ENCODE peak calls at places on chromosomes 4 and X, in five cellular contexts. I, V, W, K and A are unnamed samples. For H3K4me1, the result is how much of the 10 kb centered on the place peaks cover.

GRCh38 chrX:151680805-151681204 is 14.5 kb upstream of the PRRG3 start:
- DNase-seq in I (no peak), V (peak), W (peak), K (no peak), A (peak)

GRCh38 chrX:39957816-39958561 is 139.8 kb downstream of the BCOR start:
- DNase-seq in I (peak), V (no peak), W (no peak), K (no peak), A (no peak)

GRCh38 chr4:27318740-27319139 is 458.1 kb downstream of the STIM2 start:
- DNase-seq in I (peak), V (peak), W (peak), K (no peak), A (peak)

GRCh38 chrX:82335772-82336171 is 1133.9 kb downstream of the SH3BGRL start:
- DNase-seq in I (no peak), V (no peak), W (no peak), K (no peak), A (no peak)

GRCh38 chr4:88230399-88230798 is 54.0 kb downstream of the PPM1K start:
- DNase-seq in I (no peak), V (no peak), W (no peak), K (no peak), A (no peak)

GRCh38 chr4:140330311-140330900 is 43.0 kb upstream of the SCOC start:
- DNase-seq in I (no peak), V (no peak), W (peak), K (no peak), A (no peak)

GRCh38 chrX:103828529-103828928 is 3.5 kb downstream of the RAB9B start:
- DNase-seq in I (no peak), V (no peak), W (no peak), K (no peak), A (no peak)

GRCh38 chr4:149831656-149832208 is 16.1 kb upstream of the IQCM start:
- DNase-seq in I (no peak), V (no peak), W (no peak), K (no peak), A (no peak)

GRCh38 chrX:107654778-107655761 is 26.8 kb downstream of the PRPS1 start:
- DNase-seq in I (peak), V (peak), W (peak), K (peak), A (peak)

GRCh38 chr4:60822986-60823385 is 377.1 kb upstream of the ADGRL3 start:
- DNase-seq in I (no peak), V (no peak), W (no peak), K (no peak), A (no peak)

GRCh38 chr4:54101190-54102041 is 1.5 kb downstream of the GSX2 start:
- DNase-seq in I (no peak), V (no peak), W (peak), K (no peak), A (no peak)

GRCh38 chrX:107541244-107541643 is 87.1 kb upstream of the PRPS1 start:
- DNase-seq in I (no peak), V (no peak), W (no peak), K (no peak), A (no peak)

GRCh38 chr4:104596189-104596588 is 101.5 kb upstream of the CXXC4 start:
- DNase-seq in I (no peak), V (no peak), W (no peak), K (no peak), A (no peak)

GRCh38 chrX:133254666-133255065 is 36.5 kb upstream of the TFDP3 start:
- DNase-seq in I (no peak), V (no peak), W (no peak), K (no peak), A (no peak)

GRCh38 chr4:2286904-2287593 is 25.1 kb upstream of the MXD4 start:
- DNase-seq in I (no peak), V (no peak), W (peak), K (peak), A (no peak)

GRCh38 chr4:69546121-69546520 is 50.4 kb upstream of the UGT2B4 start:
- DNase-seq in I (no peak), V (no peak), W (no peak), K (no peak), A (no peak)

GRCh38 chr4:24781999-24782745 is 13.2 kb upstream of the SOD3 start:
- DNase-seq in I (no peak), V (peak), W (no peak), K (no peak), A (no peak)

GRCh38 chr4:15682340-15682725 is 706 bp downstream of the FAM200B start:
- DNase-seq in I (no peak), V (no peak), W (no peak), K (no peak), A (no peak)

GRCh38 chr4:123661080-123661737 is 264.6 kb downstream of the SPRY1 start:
- DNase-seq in I (no peak), V (no peak), W (no peak), K (no peak), A (no peak)

GRCh38 chrX:135484636-135485289 is 35.7 kb upstream of the INTS6L start:
- DNase-seq in I (peak), V (no peak), W (peak), K (no peak), A (peak)

GRCh38 chr4:73922766-73923630 is 53.8 kb downstream of the CXCL1 start:
- DNase-seq in I (no peak), V (no peak), W (no peak), K (no peak), A (no peak)

GRCh38 chr4:57424231-57424897 is 314.2 kb upstream of the IGFBP7 start:
- DNase-seq in I (no peak), V (no peak), W (no peak), K (no peak), A (peak)

GRCh38 chrX:66902081-66902480 is 263.2 kb upstream of the EDA2R start:
- DNase-seq in I (no peak), V (no peak), W (no peak), K (no peak), A (no peak)

GRCh38 chr4:153780221-153780620 is 8.7 kb downstream of the SFRP2 start:
- DNase-seq in I (no peak), V (no peak), W (no peak), K (no peak), A (no peak)

GRCh38 chr4:183190900-183191527 is 92.0 kb downstream of the WWC2 start:
- DNase-seq in I (no peak), V (no peak), W (no peak), K (no peak), A (no peak)

GRCh38 chr4:1406416-1406945 is at the start of gene NKX1-1:
- DNase-seq in I (no peak), V (no peak), W (peak), K (peak), A (no peak)

GRCh38 chr4:6134612-6135220 is 65.6 kb downstream of the JAKMIP1 start:
- DNase-seq in I (no peak), V (no peak), W (no peak), K (no peak), A (no peak)

GRCh38 chr4:121156822-121157769 is 7.0 kb downstream of the TNIP3 start:
- DNase-seq in I (peak), V (peak), W (peak), K (peak), A (peak)

GRCh38 chrX:22121161-22121560 is 89.0 kb downstream of the PHEX start:
- DNase-seq in I (no peak), V (no peak), W (no peak), K (no peak), A (no peak)

GRCh38 chr4:124318292-124318691 is 394.2 kb downstream of the ANKRD50 start:
- DNase-seq in I (no peak), V (no peak), W (no peak), K (no peak), A (no peak)

GRCh38 chr4:84277923-84278322 is 221.2 kb downstream of the NKX6-1 start:
- DNase-seq in I (no peak), V (no peak), W (no peak), K (no peak), A (no peak)

GRCh38 chr4:7313361-7313811 is 121.0 kb downstream of the SORCS2 start:
- DNase-seq in I (no peak), V (no peak), W (no peak), K (peak), A (no peak)

GRCh38 chr4:11072426-11072825 is 356.3 kb downstream of the HS3ST1 start:
- DNase-seq in I (no peak), V (no peak), W (no peak), K (no peak), A (no peak)

GRCh38 chr4:77220841-77221613 is 64.0 kb downstream of the CCNG2 start:
- DNase-seq in I (peak), V (no peak), W (no peak), K (no peak), A (no peak)

GRCh38 chrX:12894074-12894691 is 12.2 kb upstream of the TLR8 start:
- DNase-seq in I (no peak), V (peak), W (peak), K (no peak), A (peak)

GRCh38 chr4:182738283-182739047 is 178.7 kb downstream of the DCTD start:
- DNase-seq in I (no peak), V (no peak), W (no peak), K (no peak), A (no peak)

GRCh38 chr4:112648263-112649054 is 11.5 kb downstream of the LARP7 start:
- DNase-seq in I (no peak), V (no peak), W (peak), K (no peak), A (peak)

GRCh38 chr4:112646632-112647537 is 9.9 kb downstream of the LARP7 start:
- DNase-seq in I (no peak), V (no peak), W (no peak), K (no peak), A (no peak)

GRCh38 chr4:112649055-112649408 is 12.1 kb downstream of the LARP7 start:
- DNase-seq in I (no peak), V (no peak), W (no peak), K (no peak), A (no peak)

GRCh38 chr4:112647785-112648184 is 10.8 kb downstream of the LARP7 start:
- DNase-seq in I (no peak), V (no peak), W (peak), K (no peak), A (peak)

DNA sequence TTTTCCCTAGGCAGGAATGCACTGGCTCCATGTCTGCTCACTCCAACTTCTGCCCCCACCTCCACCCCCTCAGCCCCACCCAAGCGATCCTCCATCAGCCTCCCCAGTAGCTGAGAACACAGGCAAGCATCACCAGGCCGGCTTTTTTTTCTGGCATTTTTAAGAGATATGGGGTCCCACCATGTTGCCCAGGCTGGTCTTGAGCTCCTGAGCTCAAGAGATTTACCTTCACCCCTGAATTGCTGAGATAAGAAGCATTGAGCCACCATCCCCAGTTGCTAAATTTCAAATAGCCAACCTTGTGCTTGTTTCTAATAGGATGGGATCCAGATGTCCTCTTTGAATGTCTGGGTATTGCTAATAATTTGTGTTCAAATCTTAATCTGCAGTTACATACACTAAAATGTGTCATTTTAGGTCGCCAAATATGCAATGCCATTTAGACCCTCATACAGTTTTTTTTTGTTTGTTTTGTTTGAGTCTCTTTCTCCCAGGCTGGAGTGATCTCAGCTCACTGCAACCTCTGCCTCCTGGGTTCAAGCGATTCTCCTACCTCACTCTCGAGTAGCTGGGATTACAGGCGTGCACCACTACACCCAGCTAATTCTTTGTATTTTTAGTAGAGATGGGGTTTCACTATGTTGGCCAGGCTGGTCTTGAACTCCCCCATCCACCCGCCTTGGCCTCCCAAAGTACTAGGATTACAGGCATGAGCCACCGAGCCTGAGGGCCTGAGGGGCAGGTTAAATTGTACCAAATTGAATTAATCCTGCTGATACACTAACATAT is 8.8 kb downstream of the LARP7 start:
- DNase-seq in I (no peak), V (no peak), W (no peak), K (no peak), A (no peak)
- H3K4me3 ChIP-seq in I (no peak), V (no peak), W (peak), K (no peak), A (no peak)

DNA sequence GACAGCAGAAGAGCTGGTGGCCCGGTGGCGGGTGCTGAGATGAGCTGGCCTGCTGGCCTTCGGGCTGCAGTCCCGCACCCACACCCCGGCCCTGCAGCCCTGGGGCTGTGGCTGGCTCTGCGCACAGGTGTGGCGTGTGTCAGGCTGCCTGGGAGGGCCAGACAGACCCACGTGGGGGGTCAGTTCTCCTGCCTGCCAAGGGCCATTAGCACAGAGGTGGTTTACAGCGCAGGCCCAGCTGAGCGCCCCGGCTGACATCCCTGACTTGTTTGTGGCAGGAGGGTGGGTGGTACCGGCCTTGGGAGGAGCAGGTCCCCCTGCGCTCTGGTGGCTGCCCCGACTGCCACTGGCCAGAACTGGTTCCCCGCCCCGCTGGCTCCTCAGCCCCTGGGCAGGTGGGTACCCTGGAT is 9.4 kb upstream of the HGFAC start:
- DNase-seq in I (no peak), V (no peak), W (no peak), K (peak), A (no peak)
- H3K4me1 ChIP-seq in I (under half), V (under half), W (under half), K (under half), A (under half)

GRCh38 chr4:144644368-144645101 is 1.4 kb upstream of the HHIP start:
- DNase-seq in I (no peak), V (no peak), W (no peak), K (no peak), A (no peak)
- H3K4me3 ChIP-seq in I (no peak), V (no peak), W (no peak), K (peak), A (no peak)

DNA sequence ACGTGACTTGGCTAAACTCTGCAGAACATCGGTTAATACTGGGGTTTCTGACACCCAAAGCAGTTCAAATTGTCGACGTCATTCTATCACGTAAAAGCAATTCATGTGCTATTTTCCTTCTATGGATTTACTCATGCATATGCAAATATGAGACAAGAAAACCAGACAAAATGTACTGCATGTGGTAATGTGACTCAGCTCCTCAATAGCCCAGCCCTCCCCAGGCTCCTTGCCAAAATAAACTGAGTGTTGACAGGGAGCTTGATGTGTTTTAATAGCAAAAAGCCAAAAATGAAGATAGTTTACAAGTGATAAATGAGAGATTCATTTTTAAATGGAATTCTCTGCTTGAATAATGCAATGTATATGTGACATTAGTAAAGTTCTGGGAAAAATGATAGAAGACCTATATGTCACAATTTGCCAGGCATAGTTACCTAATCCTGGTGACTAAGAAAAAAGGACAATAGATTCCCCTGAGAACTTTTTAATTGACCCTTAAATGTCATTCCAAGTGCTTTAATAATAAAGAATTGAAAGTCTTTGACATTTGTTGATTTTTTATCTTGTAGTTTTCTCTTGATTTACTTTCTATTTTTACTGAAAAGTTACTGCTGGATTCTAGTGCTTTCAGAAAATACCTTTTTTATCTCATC is 1700.6 kb upstream of the TENM3 start:
- DNase-seq in I (no peak), V (no peak), W (no peak), K (no peak), A (peak)
- H3K4me1 ChIP-seq in I (under half), V (under half), W (under half), K (under half), A (half or more)

GRCh38 chr4:115575851-115576250 is 462.4 kb upstream of the NDST4 start:
- DNase-seq in I (no peak), V (no peak), W (no peak), K (no peak), A (no peak)
- H3K4me3 ChIP-seq in I (no peak), V (no peak), W (no peak), K (no peak), A (no peak)

DNA sequence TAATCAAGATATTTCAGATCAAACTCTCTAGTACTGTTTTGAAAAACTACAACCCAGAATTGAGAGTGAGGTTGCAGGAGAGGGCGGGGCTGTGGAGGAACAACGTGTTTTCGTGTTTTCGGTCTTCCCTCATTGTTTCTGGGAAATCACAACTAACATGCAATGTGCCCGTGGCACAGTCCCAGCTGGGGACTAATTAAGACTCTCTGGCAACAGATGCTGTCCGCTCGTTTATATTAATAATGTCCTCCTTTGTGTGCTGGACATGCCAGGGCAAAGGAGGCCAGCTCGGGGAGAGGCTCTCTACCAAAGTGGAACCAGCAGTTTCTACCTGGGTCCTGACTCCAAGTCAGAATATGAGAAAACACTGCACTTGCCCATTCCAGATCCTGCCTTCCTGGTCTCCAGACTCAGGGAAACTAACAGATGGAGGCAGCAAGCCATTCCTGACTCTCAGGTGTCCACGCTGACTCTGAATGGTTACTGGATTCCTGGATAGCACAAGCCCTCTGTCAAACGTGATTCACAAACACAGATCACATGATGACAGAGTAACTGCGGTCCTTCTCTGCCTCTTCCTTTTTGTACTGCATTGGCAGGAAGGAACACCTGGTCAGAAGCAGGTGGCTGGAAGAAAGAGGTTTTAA is 65.1 kb downstream of the COQ2 start:
- DNase-seq in I (no peak), V (no peak), W (no peak), K (no peak), A (no peak)
- H3K4me1 ChIP-seq in I (half or more), V (under half), W (under half), K (under half), A (under half)

DNA sequence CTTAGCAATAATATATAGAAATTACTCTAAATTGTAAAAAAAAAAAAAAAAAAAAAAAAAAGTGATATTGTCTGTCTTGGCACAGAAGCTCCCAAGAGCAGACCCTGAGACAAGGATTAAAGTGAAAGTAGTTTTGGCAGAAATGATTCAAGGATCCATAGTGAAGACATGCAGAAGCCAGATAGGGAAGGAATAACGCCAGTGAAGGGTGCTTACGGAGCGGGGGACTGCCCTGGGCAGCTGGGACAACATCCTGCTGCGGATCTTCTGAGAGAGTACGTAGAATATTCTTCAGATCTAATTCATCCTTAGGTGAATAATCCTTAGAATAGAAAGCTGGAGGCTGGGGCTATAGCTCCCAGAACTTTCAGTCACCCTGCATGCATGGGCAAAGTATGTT is 39.8 kb downstream of the ARHGAP24 start:
- DNase-seq in I (no peak), V (no peak), W (no peak), K (no peak), A (no peak)
- H3K4me3 ChIP-seq in I (no peak), V (no peak), W (no peak), K (no peak), A (no peak)